ENCODE peak calls at places on chromosomes 5 and 9, in ten cellular contexts. V is A549, Z is suprapubic skin, Q is ovary, D is transverse colon, B is GM12878, W is stomach, A is K562, N is H1, X is sigmoid colon. K is an unnamed sample.

GRCh38 chr9:74810200-74810599 is 77.5 kb downstream of the TRPM6 start:
- DNase-seq in Q (no peak), N (no peak), D (no peak), X (no peak), V (no peak), A (no peak), B (no peak), Z (no peak), W (no peak), K (no peak)

GRCh38 chr5:41747291-41747690 is 122.9 kb downstream of the OXCT1 start:
- DNase-seq in N (no peak), D (no peak), X (no peak), Z (no peak), A (no peak), W (no peak), Q (no peak), V (no peak), B (no peak), K (peak; percentile 11)

GRCh38 chr9:87675906-87676515 is 49.9 kb upstream of the CTSL start:
- DNase-seq in X (no peak), D (no peak), N (no peak), B (no peak), A (no peak), W (peak; percentile 44), Z (no peak), Q (no peak), V (no peak), K (no peak)

GRCh38 chr5:4684946-4685345 is 455.2 kb upstream of the ADAMTS16 start:
- DNase-seq in W (no peak), V (no peak), N (no peak), Q (no peak), B (no peak), D (no peak), Z (no peak), A (no peak), X (no peak), K (no peak)

GRCh38 chr5:40474250-40474649 is 205.5 kb upstream of the PTGER4 start:
- DNase-seq in W (no peak), V (no peak), Z (no peak), A (no peak), B (no peak), D (no peak), N (peak; percentile 13), X (no peak), Q (no peak), K (no peak)

GRCh38 chr9:109817146-109817845 is 37.3 kb downstream of the PALM2AKAP2 start:
- DNase-seq in X (no peak), B (no peak), N (no peak), D (no peak), Z (no peak), V (no peak), A (no peak), W (no peak), Q (no peak), K (no peak)

GRCh38 chr5:94021246-94021645 is 279.8 kb upstream of the POU5F2 start:
- DNase-seq in Q (no peak), V (peak; percentile 64), A (no peak), W (peak; percentile 30), Z (no peak), D (no peak), B (no peak), N (no peak), X (no peak), K (peak; percentile 4)

GRCh38 chr5:42985129-42986037 is 54.7 kb downstream of the ANXA2R start:
- DNase-seq in A (no peak), W (no peak), B (no peak), N (no peak), Z (no peak), Q (no peak), V (no peak), X (no peak), D (no peak), K (no peak)

GRCh38 chr5:177958696-177959095 is 37.3 kb downstream of the PROP1 start:
- DNase-seq in V (no peak), N (no peak), Q (no peak), D (no peak), W (no peak), Z (no peak), B (no peak), X (no peak), A (no peak), K (no peak)

GRCh38 chr5:134003064-134003956 is 1.5 kb downstream of the VDAC1 start:
- DNase-seq in X (no peak), W (no peak), Z (no peak), Q (no peak), N (no peak), B (no peak), D (no peak), A (peak; percentile 37), V (no peak), K (peak; percentile 28)

GRCh38 chr9:107784235-107784958 is 294.8 kb upstream of the KLF4 start:
- DNase-seq in X (peak; percentile 72), N (no peak), B (no peak), Z (peak; percentile 75), V (no peak), D (no peak), A (peak; percentile 81), Q (peak; percentile 70), W (no peak), K (no peak)

GRCh38 chr5:31194458-31194808 is 947 bp downstream of the CDH6 start:
- DNase-seq in Z (no peak), D (no peak), V (no peak), Q (no peak), A (no peak), W (no peak), B (no peak), X (no peak), N (no peak), K (no peak)

GRCh38 chr9:347667-348292 is 133.1 kb downstream of the DOCK8 start:
- DNase-seq in Q (no peak), Z (no peak), X (no peak), D (no peak), W (no peak), B (no peak), N (no peak), V (peak; percentile 35), A (peak; percentile 17), K (peak; percentile 5)

GRCh38 chr5:148807845-148808244 is 18.6 kb upstream of the ADRB2 start:
- DNase-seq in N (no peak), D (peak; percentile 19), V (no peak), Q (no peak), X (no peak), A (peak; percentile 24), W (no peak), Z (no peak), B (no peak), K (no peak)

GRCh38 chr5:148806520-148806931 is 19.9 kb upstream of the ADRB2 start:
- DNase-seq in V (no peak), N (no peak), Q (no peak), X (no peak), W (no peak), D (no peak), A (peak; percentile 64), Z (no peak), B (no peak), K (no peak)

GRCh38 chr5:148808864-148809642 is 17.4 kb upstream of the ADRB2 start:
- DNase-seq in V (no peak), Q (no peak), W (no peak), A (no peak), D (peak; percentile 38), N (no peak), Z (no peak), B (peak; percentile 58), X (no peak), K (peak; percentile 44)

GRCh38 chr5:148801682-148802276 is 24.6 kb upstream of the ADRB2 start:
- DNase-seq in B (no peak), W (no peak), N (no peak), V (no peak), D (no peak), Z (no peak), Q (no peak), A (no peak), X (no peak), K (no peak)

DNA sequence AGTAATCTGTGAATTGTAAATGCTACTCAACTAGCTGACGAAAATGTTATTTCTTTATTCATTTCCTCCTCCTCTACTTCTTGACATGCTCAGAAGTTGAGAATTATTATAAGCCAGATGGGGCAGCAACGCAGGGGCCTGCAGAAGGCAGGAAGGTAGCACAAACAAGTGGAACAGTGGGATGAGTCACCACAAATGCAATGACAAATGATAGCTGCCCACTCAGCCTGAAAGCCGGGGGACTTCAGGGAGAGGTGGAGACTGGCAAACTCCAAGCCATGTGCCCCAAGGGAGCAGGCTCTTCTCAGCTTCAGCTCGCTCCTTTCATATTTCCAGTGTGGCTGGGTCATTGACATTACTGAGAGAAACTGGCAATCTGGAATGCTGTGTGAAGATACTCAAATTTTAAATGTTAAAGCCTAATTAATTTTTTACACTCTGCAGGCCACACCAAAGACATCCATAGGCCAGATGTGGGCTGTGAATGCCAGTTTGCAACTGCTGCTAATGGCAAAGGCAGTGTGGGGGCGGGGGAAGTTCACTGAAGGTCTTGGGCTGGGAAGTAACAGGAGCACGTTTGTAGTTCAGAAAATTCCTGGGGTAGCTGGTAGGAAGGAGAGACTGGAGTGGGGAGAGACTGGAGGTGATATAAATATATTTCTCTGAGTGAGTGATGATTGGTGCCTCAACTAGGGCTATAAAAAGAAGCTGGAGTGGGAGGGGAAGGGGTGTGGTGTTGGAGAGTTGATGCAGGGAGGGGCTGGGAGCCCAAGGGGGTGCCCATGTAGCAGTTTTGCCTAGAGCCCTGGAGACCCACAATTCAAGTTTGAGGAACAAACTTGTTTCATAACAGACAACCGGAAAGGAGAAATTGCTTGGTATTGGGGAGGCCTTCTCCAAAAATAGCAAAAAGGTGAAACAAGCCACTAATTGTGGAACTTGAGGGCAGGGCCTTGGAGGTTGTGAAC is 20.8 kb upstream of the ADRB2 start:
- DNase-seq in N (no peak), D (no peak), X (no peak), Q (no peak), W (no peak), Z (no peak), B (peak; percentile 79), A (peak; percentile 45), V (no peak), K (peak; percentile 36)
- TF ChIP-seq EP300 in N (no peak), D (no peak), X (no peak), Q (no peak), W (no peak), Z (no peak), B (peak; percentile 60), A (no peak), V (no peak), K (no peak)

GRCh38 chr9:115593587-115594091 is 475.7 kb upstream of the TNC start:
- DNase-seq in W (no peak), X (no peak), N (no peak), D (no peak), A (peak; percentile 28), Z (no peak), Q (no peak), V (peak; percentile 51), B (no peak), K (peak; percentile 48)
- TF ChIP-seq EP300 in W (no peak), X (no peak), N (no peak), D (no peak), A (no peak), Z (no peak), Q (no peak), V (no peak), B (no peak), K (no peak)

GRCh38 chr5:161572914-161573313 is 26.4 kb upstream of the GABRB2 start:
- DNase-seq in W (no peak), V (no peak), B (no peak), Z (no peak), Q (no peak), N (no peak), X (no peak), D (no peak), A (no peak), K (no peak)
- TF ChIP-seq EP300 in W (no peak), V (no peak), B (no peak), Z (no peak), Q (no peak), N (no peak), X (no peak), D (no peak), A (no peak), K (no peak)

GRCh38 chr9:81182421-81182820 is 506.9 kb downstream of the TLE1 start:
- DNase-seq in A (no peak), D (no peak), V (no peak), Z (no peak), N (no peak), Q (no peak), B (no peak), X (no peak), W (no peak), K (no peak)
- TF ChIP-seq EP300 in A (no peak), D (no peak), V (no peak), Z (no peak), N (no peak), Q (no peak), B (no peak), X (no peak), W (no peak), K (no peak)